ENCODE peak calls at places on chromosomes 4 and X, in eight cellular contexts. One of them, this sample, is unnamed.

GRCh38 chr4:8560265-8561047 is 19.7 kb upstream of the GPR78 start:
- DNase-seq in cardiac muscle cell: no peak
- DNase-seq in PC-3: peak
- DNase-seq in adrenal gland: no peak
- DNase-seq in MM.1S: no peak
- DNase-seq in esophagus squamous epithelium: no peak
- DNase-seq in IMR-90: no peak
- DNase-seq in heart right ventricle: no peak
- DNase-seq in this sample: no peak

GRCh38 chr4:75016472-75016871 is 83.6 kb downstream of the PARM1 start:
- DNase-seq in cardiac muscle cell: no peak
- DNase-seq in PC-3: peak
- DNase-seq in adrenal gland: no peak
- DNase-seq in MM.1S: no peak
- DNase-seq in esophagus squamous epithelium: no peak
- DNase-seq in IMR-90: no peak
- DNase-seq in heart right ventricle: no peak
- DNase-seq in this sample: no peak

GRCh38 chr4:22407361-22407760 is 108.5 kb downstream of the ADGRA3 start:
- DNase-seq in cardiac muscle cell: no peak
- DNase-seq in PC-3: no peak
- DNase-seq in adrenal gland: no peak
- DNase-seq in MM.1S: no peak
- DNase-seq in esophagus squamous epithelium: no peak
- DNase-seq in IMR-90: no peak
- DNase-seq in heart right ventricle: no peak
- DNase-seq in this sample: no peak

GRCh38 chrX:93346309-93346708 is 327.1 kb downstream of the NAP1L3 start:
- DNase-seq in cardiac muscle cell: no peak
- DNase-seq in PC-3: no peak
- DNase-seq in adrenal gland: no peak
- DNase-seq in MM.1S: no peak
- DNase-seq in esophagus squamous epithelium: no peak
- DNase-seq in IMR-90: no peak
- DNase-seq in heart right ventricle: no peak
- DNase-seq in this sample: no peak

GRCh38 chr4:48904541-48905142 is 1.9 kb downstream of the OCIAD2 start:
- DNase-seq in cardiac muscle cell: no peak
- DNase-seq in PC-3: no peak
- DNase-seq in adrenal gland: no peak
- DNase-seq in MM.1S: no peak
- DNase-seq in esophagus squamous epithelium: no peak
- DNase-seq in IMR-90: peak
- DNase-seq in heart right ventricle: no peak
- DNase-seq in this sample: no peak

GRCh38 chrX:106698693-106699092 is 27.8 kb upstream of the RNF128 start:
- DNase-seq in cardiac muscle cell: no peak
- DNase-seq in PC-3: no peak
- DNase-seq in adrenal gland: no peak
- DNase-seq in MM.1S: no peak
- DNase-seq in esophagus squamous epithelium: no peak
- DNase-seq in IMR-90: peak
- DNase-seq in heart right ventricle: no peak
- DNase-seq in this sample: no peak

GRCh38 chr4:112523764-112524505 is 8.0 kb upstream of the NEUROG2 start:
- DNase-seq in cardiac muscle cell: peak
- DNase-seq in PC-3: peak
- DNase-seq in adrenal gland: peak
- DNase-seq in MM.1S: peak
- DNase-seq in esophagus squamous epithelium: no peak
- DNase-seq in IMR-90: no peak
- DNase-seq in heart right ventricle: no peak
- DNase-seq in this sample: peak

GRCh38 chr4:65007841-65008439 is 598.7 kb upstream of the TECRL start:
- DNase-seq in cardiac muscle cell: peak
- DNase-seq in PC-3: peak
- DNase-seq in adrenal gland: no peak
- DNase-seq in MM.1S: peak
- DNase-seq in esophagus squamous epithelium: no peak
- DNase-seq in IMR-90: no peak
- DNase-seq in heart right ventricle: no peak
- DNase-seq in this sample: no peak

GRCh38 chrX:47573334-47574095 is 8.7 kb upstream of the TIMP1 start:
- DNase-seq in cardiac muscle cell: peak
- DNase-seq in PC-3: peak
- DNase-seq in adrenal gland: no peak
- DNase-seq in MM.1S: no peak
- DNase-seq in esophagus squamous epithelium: no peak
- DNase-seq in IMR-90: peak
- DNase-seq in heart right ventricle: peak
- DNase-seq in this sample: no peak

GRCh38 chr4:20288047-20288650 is 36.4 kb downstream of the SLIT2 start:
- DNase-seq in cardiac muscle cell: no peak
- DNase-seq in PC-3: peak
- DNase-seq in adrenal gland: no peak
- DNase-seq in MM.1S: no peak
- DNase-seq in esophagus squamous epithelium: no peak
- DNase-seq in IMR-90: no peak
- DNase-seq in heart right ventricle: no peak
- DNase-seq in this sample: no peak

GRCh38 chrX:52262195-52262546 is 77.5 kb downstream of the MAGED4 start:
- DNase-seq in cardiac muscle cell: peak
- DNase-seq in PC-3: no peak
- DNase-seq in adrenal gland: no peak
- DNase-seq in MM.1S: no peak
- DNase-seq in esophagus squamous epithelium: no peak
- DNase-seq in IMR-90: no peak
- DNase-seq in heart right ventricle: no peak
- DNase-seq in this sample: no peak

GRCh38 chrX:48965959-48966358 is 5.7 kb downstream of the KCND1 start:
- DNase-seq in cardiac muscle cell: no peak
- DNase-seq in PC-3: no peak
- DNase-seq in adrenal gland: no peak
- DNase-seq in MM.1S: no peak
- DNase-seq in esophagus squamous epithelium: no peak
- DNase-seq in IMR-90: no peak
- DNase-seq in heart right ventricle: no peak
- DNase-seq in this sample: no peak
- H3K27ac ChIP-seq in cardiac muscle cell: no peak
- H3K27ac ChIP-seq in PC-3: no peak
- H3K27ac ChIP-seq in adrenal gland: no peak
- H3K27ac ChIP-seq in MM.1S: no peak
- H3K27ac ChIP-seq in esophagus squamous epithelium: no peak
- H3K27ac ChIP-seq in IMR-90: no peak
- H3K27ac ChIP-seq in heart right ventricle: no peak
- H3K27ac ChIP-seq in this sample: no peak

DNA sequence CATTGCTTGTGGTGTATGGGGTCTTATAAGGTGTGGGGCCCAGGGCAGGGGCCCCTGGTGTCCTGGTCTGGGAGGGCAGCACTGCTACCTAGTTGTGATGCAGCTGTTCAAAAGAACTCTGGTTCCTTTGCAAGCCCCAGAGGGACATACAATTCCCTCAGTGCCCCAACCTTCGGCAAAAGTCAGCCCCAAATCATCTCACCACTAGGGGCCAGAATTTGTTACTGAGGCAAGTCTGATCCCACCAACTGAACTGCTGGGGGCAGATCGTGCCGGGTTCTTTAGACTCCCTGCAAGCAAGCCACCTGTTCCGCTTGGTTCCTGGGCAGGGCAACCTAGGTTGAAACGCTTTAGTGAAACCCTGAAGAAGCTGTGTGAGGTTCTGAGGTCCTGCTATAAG is 180.1 kb upstream of the S100G start:
- DNase-seq in cardiac muscle cell: no peak
- DNase-seq in PC-3: no peak
- DNase-seq in adrenal gland: no peak
- DNase-seq in MM.1S: no peak
- DNase-seq in esophagus squamous epithelium: no peak
- DNase-seq in IMR-90: no peak
- DNase-seq in heart right ventricle: no peak
- DNase-seq in this sample: no peak
- TF ChIP-seq CTCF in cardiac muscle cell: peak
- TF ChIP-seq CTCF in PC-3: peak
- TF ChIP-seq CTCF in adrenal gland: no peak
- TF ChIP-seq CTCF in MM.1S: no peak
- TF ChIP-seq CTCF in esophagus squamous epithelium: peak
- TF ChIP-seq CTCF in IMR-90: no peak
- TF ChIP-seq CTCF in heart right ventricle: no peak
- TF ChIP-seq CTCF in this sample: no peak

DNA sequence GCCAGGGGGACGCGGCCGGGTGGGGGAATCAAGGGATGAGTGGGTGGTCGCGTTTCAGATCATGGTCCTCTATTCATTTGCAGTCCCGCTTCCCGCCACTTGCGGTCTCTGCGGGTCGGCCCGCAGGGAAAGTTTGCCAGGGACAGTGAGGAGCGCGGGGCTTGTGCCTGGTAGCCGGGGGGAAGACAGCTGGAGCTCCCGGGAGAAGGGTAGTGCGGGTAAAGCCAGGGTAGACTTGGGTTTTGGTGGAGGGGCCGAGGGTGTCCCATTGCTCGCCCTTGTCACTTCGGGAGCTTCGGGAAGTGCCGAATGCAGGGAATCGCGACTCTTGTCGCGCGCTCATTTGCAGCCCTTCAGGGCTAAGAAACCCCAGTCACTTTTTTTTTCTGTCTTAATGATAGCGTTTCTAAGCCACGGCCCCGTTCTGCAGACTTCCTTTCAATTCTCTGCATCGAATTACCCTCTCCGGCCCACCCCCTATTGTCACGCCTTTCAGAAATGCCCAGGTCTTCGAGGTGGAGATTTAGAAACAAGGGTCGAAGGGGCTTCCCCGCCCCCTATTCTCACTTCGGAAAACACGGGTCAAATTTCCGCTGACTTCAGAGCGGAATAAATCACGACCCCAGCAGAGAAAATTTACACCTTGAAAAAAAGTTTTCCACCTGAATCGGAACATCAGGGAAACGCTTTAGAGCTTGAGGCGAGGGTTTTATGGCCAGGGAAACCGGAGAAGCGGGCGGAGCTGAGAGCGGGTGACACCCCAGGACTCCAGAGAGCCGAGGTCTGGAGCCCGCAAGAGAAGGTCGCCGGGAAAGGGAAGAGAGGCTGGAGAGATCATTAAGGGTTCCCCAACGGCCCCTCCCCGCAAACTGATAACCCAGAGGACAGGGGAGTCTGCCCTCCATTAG is 1.4 kb downstream of the SHISA3 start:
- DNase-seq in cardiac muscle cell: peak
- DNase-seq in PC-3: peak
- DNase-seq in adrenal gland: no peak
- DNase-seq in MM.1S: no peak
- DNase-seq in esophagus squamous epithelium: no peak
- DNase-seq in IMR-90: no peak
- DNase-seq in heart right ventricle: no peak
- DNase-seq in this sample: no peak
- H3K4me3 ChIP-seq in cardiac muscle cell: peak
- H3K4me3 ChIP-seq in PC-3: peak
- H3K4me3 ChIP-seq in adrenal gland: no peak
- H3K4me3 ChIP-seq in MM.1S: peak
- H3K4me3 ChIP-seq in esophagus squamous epithelium: peak
- H3K4me3 ChIP-seq in IMR-90: peak
- H3K4me3 ChIP-seq in heart right ventricle: peak
- H3K4me3 ChIP-seq in this sample: no peak

GRCh38 chr4:2364654-2365053 is 53.8 kb downstream of the ZFYVE28 start:
- DNase-seq in cardiac muscle cell: no peak
- DNase-seq in PC-3: peak
- DNase-seq in adrenal gland: peak
- DNase-seq in MM.1S: no peak
- DNase-seq in esophagus squamous epithelium: no peak
- DNase-seq in IMR-90: no peak
- DNase-seq in heart right ventricle: peak
- DNase-seq in this sample: no peak
- H3K27ac ChIP-seq in cardiac muscle cell: no peak
- H3K27ac ChIP-seq in PC-3: no peak
- H3K27ac ChIP-seq in adrenal gland: no peak
- H3K27ac ChIP-seq in MM.1S: no peak
- H3K27ac ChIP-seq in esophagus squamous epithelium: no peak
- H3K27ac ChIP-seq in IMR-90: no peak
- H3K27ac ChIP-seq in heart right ventricle: no peak
- H3K27ac ChIP-seq in this sample: no peak

GRCh38 chrX:71652405-71652804 is 14.9 kb upstream of the LOC101059915 start:
- DNase-seq in cardiac muscle cell: peak
- DNase-seq in PC-3: peak
- DNase-seq in adrenal gland: peak
- DNase-seq in MM.1S: peak
- DNase-seq in esophagus squamous epithelium: no peak
- DNase-seq in IMR-90: peak
- DNase-seq in heart right ventricle: peak
- DNase-seq in this sample: peak

GRCh38 chrX:71653344-71653743 is 14.0 kb upstream of the LOC101059915 start:
- DNase-seq in cardiac muscle cell: no peak
- DNase-seq in PC-3: no peak
- DNase-seq in adrenal gland: no peak
- DNase-seq in MM.1S: no peak
- DNase-seq in esophagus squamous epithelium: no peak
- DNase-seq in IMR-90: no peak
- DNase-seq in heart right ventricle: no peak
- DNase-seq in this sample: no peak

DNA sequence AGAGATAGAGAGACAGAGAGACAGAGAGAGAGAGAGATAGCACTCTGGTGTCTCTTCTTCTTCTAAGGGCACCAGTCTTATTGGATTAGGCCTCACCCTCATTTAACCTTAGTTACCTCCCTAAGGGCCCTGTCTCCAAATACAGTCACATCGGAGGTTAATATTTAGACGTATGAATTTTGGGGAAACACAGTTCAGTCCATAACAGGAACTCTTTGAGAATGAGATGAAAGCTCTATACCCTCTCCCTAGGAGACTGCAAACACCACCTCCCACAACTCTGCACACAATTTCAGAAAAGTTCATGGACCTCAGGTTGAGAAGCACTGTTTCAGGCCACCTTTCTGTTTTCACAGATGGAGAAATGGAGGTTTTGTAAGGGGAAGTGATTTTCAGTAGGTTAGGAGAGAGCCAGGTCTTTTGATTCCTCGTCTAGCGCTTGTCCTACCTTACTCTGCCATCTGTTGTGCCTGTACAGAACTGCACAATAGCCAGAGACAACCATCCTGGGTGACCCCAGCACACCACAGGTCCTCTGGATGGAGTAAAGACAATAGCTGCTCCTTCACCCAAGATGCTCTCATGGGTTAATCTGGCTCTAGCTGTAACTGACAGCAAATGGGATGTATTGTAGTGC is 16.9 kb upstream of the LOC101059915 start:
- DNase-seq in cardiac muscle cell: peak
- DNase-seq in PC-3: peak
- DNase-seq in adrenal gland: no peak
- DNase-seq in MM.1S: peak
- DNase-seq in esophagus squamous epithelium: no peak
- DNase-seq in IMR-90: no peak
- DNase-seq in heart right ventricle: no peak
- DNase-seq in this sample: no peak
- TF ChIP-seq CTCF in cardiac muscle cell: peak
- TF ChIP-seq CTCF in PC-3: peak
- TF ChIP-seq CTCF in adrenal gland: no peak
- TF ChIP-seq CTCF in MM.1S: peak
- TF ChIP-seq CTCF in esophagus squamous epithelium: no peak
- TF ChIP-seq CTCF in IMR-90: no peak
- TF ChIP-seq CTCF in heart right ventricle: peak
- TF ChIP-seq CTCF in this sample: no peak